ENCODE peak calls at places on chromosome 1, in four cellular contexts. E is IMR-90, D is H9, Q is H1. J is an unnamed sample.

GRCh38 chr1:68185743-68186142 is 46.6 kb downstream of the WLS start:
- DNase-seq in E (no peak), Q (no peak), D (no peak), J (no peak)

GRCh38 chr1:203126151-203126865 is 1.2 kb upstream of the ADORA1 start:
- DNase-seq in E (peak), Q (no peak), D (peak), J (peak)

GRCh38 chr1:235075121-235075954 is 53.3 kb downstream of the TOMM20 start:
- DNase-seq in Q (no peak), E (peak), D (no peak), J (no peak)

GRCh38 chr1:50570064-50570463 is 146.8 kb upstream of the DMRTA2 start:
- DNase-seq in D (no peak), Q (no peak), E (peak), J (peak)

GRCh38 chr1:203650012-203650836 is 23.6 kb downstream of the ATP2B4 start:
- DNase-seq in E (peak), Q (peak), D (peak), J (peak)

GRCh38 chr1:184386271-184387068 is at the start of gene C1orf21:
- DNase-seq in E (peak), D (peak), Q (peak), J (peak)

GRCh38 chr1:40385437-40386310 is 12.1 kb downstream of the SMAP2 start:
- DNase-seq in E (no peak), D (no peak), Q (no peak), J (no peak)

GRCh38 chr1:86650065-86650464 is 54.3 kb upstream of the SH3GLB1 start:
- DNase-seq in D (no peak), E (no peak), Q (no peak), J (peak)

GRCh38 chr1:53503433-53503925 is 44.3 kb downstream of the DMRTB1 start:
- DNase-seq in Q (no peak), E (no peak), D (no peak), J (no peak)
- H2BK15ac ChIP-seq in Q (peak), E (no peak), D (no peak), J (no peak)

GRCh38 chr1:109282497-109282951 is 421 bp downstream of the PSRC1 start:
- DNase-seq in E (no peak), Q (no peak), D (no peak), J (no peak)

GRCh38 chr1:109280768-109281356 is 2.1 kb downstream of the PSRC1 start:
- DNase-seq in Q (no peak), D (no peak), E (no peak), J (no peak)

GRCh38 chr1:109283748-109284600 is 1.0 kb upstream of the PSRC1 start:
- DNase-seq in E (no peak), D (no peak), Q (no peak), J (peak)

GRCh38 chr1:109281680-109282496 is 1.1 kb downstream of the PSRC1 start:
- DNase-seq in D (no peak), Q (no peak), E (no peak), J (no peak)

GRCh38 chr1:109282952-109283747 is at the start of gene PSRC1:
- DNase-seq in E (peak), Q (peak), D (peak), J (peak)
- H4K5ac ChIP-seq in E (peak), Q (peak), D (peak), J (no peak)

GRCh38 chr1:6505367-6506209 is 14.1 kb upstream of the PLEKHG5 start:
- DNase-seq in E (no peak), D (no peak), Q (no peak), J (no peak)

GRCh38 chr1:6504887-6505286 is 13.4 kb upstream of the PLEKHG5 start:
- DNase-seq in D (no peak), Q (no peak), E (no peak), J (no peak)

GRCh38 chr1:6502000-6502891 is 10.8 kb upstream of the PLEKHG5 start:
- DNase-seq in E (no peak), Q (no peak), D (no peak), J (no peak)

GRCh38 chr1:6506210-6507036 is 15.0 kb upstream of the PLEKHG5 start:
- DNase-seq in E (no peak), Q (no peak), D (no peak), J (no peak)

DNA sequence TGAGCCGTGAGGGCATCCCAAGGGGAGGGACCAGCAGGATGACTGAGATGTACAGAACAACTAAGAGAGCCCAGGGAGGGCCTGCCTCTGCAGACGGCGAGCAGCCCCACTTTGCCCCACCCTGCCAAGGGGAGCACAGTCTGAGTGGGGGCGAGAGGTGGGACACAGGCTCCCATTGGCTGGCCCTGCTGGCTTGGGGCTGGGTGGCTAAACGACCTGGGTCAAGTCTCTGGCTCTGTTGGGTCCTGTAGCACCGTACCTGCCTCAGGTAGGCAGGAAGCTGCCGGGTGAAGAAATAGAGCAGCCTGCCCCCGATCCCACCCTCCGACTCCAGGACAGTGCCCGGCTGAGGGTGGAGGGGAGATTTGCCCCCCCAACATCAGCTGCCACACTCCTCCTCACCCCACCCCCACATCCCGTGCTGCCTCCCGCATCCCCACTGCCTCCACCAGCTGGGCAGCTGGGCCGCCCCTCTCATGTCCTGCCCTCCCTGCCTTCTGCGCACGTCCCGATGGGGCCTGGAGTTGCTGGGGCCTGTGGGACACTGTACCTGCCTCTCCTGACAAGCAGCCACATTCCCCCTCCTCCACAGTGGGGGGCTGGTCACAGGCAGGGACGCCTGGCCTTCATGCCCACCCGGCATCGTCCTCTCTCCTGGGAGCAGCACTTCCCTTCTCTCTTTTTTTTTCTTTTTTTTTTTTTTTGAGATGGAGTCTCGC is 12.6 kb upstream of the PLEKHG5 start:
- DNase-seq in D (no peak), Q (no peak), E (no peak), J (no peak)
- H3K4me2 ChIP-seq in D (no peak), Q (no peak), E (no peak), J (no peak)

DNA sequence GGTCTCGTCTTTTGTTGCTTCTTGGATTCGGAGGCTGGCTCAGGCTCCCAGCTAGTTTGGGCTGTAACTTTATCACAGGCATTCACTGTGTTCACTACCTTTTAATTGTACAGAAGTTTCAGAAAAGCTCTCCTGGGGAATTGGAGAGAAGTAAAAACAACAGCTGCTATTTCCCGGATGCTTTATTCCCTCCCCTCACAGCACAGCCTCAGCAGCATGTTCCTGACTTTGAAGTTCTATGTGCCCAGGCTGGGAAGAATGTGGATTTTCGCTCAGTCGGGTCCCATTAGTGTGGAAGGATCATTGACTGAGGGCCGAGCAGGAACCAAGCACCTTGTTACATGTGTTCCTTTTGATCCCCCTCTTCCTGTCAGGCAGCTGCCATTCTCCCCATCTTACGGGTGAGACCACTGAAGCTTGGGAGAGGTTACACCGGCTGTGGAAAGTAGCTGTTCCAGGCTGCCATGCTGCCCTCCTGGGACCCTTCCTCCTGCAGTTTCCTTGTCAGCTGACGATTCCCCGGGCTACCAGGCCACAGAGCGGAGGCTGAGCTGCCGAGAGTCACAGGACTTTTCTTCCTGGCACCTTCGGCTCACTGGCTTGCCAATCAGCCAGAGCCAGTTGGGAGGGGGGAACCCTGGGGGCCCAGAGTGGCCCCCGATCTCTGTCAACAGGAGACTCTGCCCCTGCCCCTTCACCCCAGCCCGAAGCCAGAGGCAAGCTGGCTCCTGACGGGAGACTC is 223.2 kb upstream of the TMEM51 start:
- DNase-seq in E (no peak), Q (no peak), D (no peak), J (no peak)
- H2BK15ac ChIP-seq in E (peak), Q (no peak), D (no peak), J (no peak)

GRCh38 chr1:65412984-65413375 is 7.5 kb upstream of the LEPR start:
- DNase-seq in E (peak), D (no peak), Q (no peak), J (no peak)
- H4K5ac ChIP-seq in E (no peak), D (no peak), Q (no peak), J (no peak)